ENCODE peak calls at places on chromosomes 2 and 18, in seven cellular contexts. Q is PC-9, A is GM23248, Z is neuronal stem cell, F is K562, X is HepG2, B is A549. P is an unnamed sample.

GRCh38 chr2:118089015-118089800 is 937 bp downstream of the INSIG2 start:
- DNase-seq in Q (peak; percentile 28), A (peak; percentile 82), Z (peak; percentile 14), F (peak; percentile 51), X (peak; percentile 89), B (peak; percentile 13), P (peak; percentile 4)

GRCh38 chr2:28662044-28662443 is 89.6 kb upstream of the PPP1CB start:
- DNase-seq in Q (peak; percentile 69), A (peak; percentile 24), Z (no peak), F (no peak), X (no peak), B (no peak), P (no peak)

GRCh38 chr2:237408280-237408679 is 5.7 kb downstream of the COL6A3 start:
- DNase-seq in Q (no peak), A (peak; percentile 88), Z (no peak), F (no peak), X (no peak), B (no peak), P (no peak)

GRCh38 chr2:210363261-210363660 is 48.3 kb upstream of the MYL1 start:
- DNase-seq in Q (no peak), A (no peak), Z (no peak), F (no peak), X (peak; percentile 21), B (no peak), P (peak; percentile 5)

GRCh38 chr2:114049826-114050225 is 159.9 kb downstream of the ACTR3 start:
- DNase-seq in Q (no peak), A (no peak), Z (no peak), F (no peak), X (no peak), B (no peak), P (no peak)

GRCh38 chr2:70789304-70790078 is 952 bp downstream of the FIGLA start:
- DNase-seq in Q (peak; percentile 44), A (peak; percentile 68), Z (peak; percentile 68), F (peak; percentile 78), X (peak; percentile 58), B (peak; percentile 85), P (peak; percentile 16)

GRCh38 chr18:48555465-48555995 is 16.7 kb downstream of the CTIF start:
- DNase-seq in Q (no peak), A (no peak), Z (no peak), F (no peak), X (no peak), B (no peak), P (no peak)

GRCh38 chr18:11040823-11041712 is 108.3 kb downstream of the PIEZO2 start:
- DNase-seq in Q (peak; percentile 8), A (peak; percentile 72), Z (peak; percentile 54), F (peak; percentile 47), X (peak; percentile 94), B (peak; percentile 13), P (peak; percentile 74)

GRCh38 chr18:5879479-5879882 is 15.8 kb downstream of the TMEM200C start:
- DNase-seq in Q (no peak), A (peak; percentile 69), Z (no peak), F (peak; percentile 26), X (peak; percentile 24), B (no peak), P (peak; percentile 22)

GRCh38 chr2:204282525-204282924 is 262.8 kb upstream of the PARD3B start:
- DNase-seq in Q (no peak), A (no peak), Z (peak; percentile 66), F (no peak), X (peak; percentile 34), B (no peak), P (no peak)

GRCh38 chr2:141341444-141341843 is 789.4 kb downstream of the LRP1B start:
- DNase-seq in Q (no peak), A (peak; percentile 59), Z (no peak), F (no peak), X (no peak), B (no peak), P (no peak)

GRCh38 chr2:150351922-150352321 is 135.5 kb downstream of the RND3 start:
- DNase-seq in Q (no peak), A (no peak), Z (no peak), F (no peak), X (no peak), B (no peak), P (no peak)

GRCh38 chr18:45652703-45653490 is 37.6 kb downstream of the SLC14A2 start:
- DNase-seq in Q (no peak), A (peak; percentile 40), Z (no peak), F (no peak), X (no peak), B (no peak), P (no peak)

GRCh38 chr2:23760746-23761145 is 166.2 kb downstream of the ATAD2B start:
- DNase-seq in Q (no peak), A (peak; percentile 72), Z (no peak), F (no peak), X (peak; percentile 7), B (peak; percentile 10), P (peak; percentile 7)

GRCh38 chr2:171858397-171858958 is 35.6 kb downstream of the SLC25A12 start:
- DNase-seq in Q (no peak), A (no peak), Z (no peak), F (no peak), X (no peak), B (no peak), P (no peak)

GRCh38 chr2:171864357-171864985 is 29.6 kb downstream of the SLC25A12 start:
- DNase-seq in Q (no peak), A (no peak), Z (no peak), F (no peak), X (no peak), B (no peak), P (no peak)

GRCh38 chr2:171862501-171862900 is 31.5 kb downstream of the SLC25A12 start:
- DNase-seq in Q (no peak), A (no peak), Z (no peak), F (no peak), X (no peak), B (no peak), P (no peak)
- H3K4me3 ChIP-seq in Q (no peak overlapping the region), A (no peak overlapping the region), Z (no peak overlapping the region), F (no peak overlapping the region), X (no peak overlapping the region), B (no peak overlapping the region), P (no peak overlapping the region)

GRCh38 chr2:15771124-15771523 is 169.2 kb upstream of the MYCN start:
- DNase-seq in Q (no peak), A (no peak), Z (no peak), F (no peak), X (no peak), B (no peak), P (no peak)
- H3K4me2 ChIP-seq in Q (no peak overlapping the region), A (no peak overlapping the region), Z (no peak overlapping the region), F (no peak overlapping the region), X (no peak overlapping the region), B (no peak overlapping the region), P (no peak overlapping the region)

GRCh38 chr2:200380139-200380561 is 73.7 kb downstream of the SPATS2L start:
- DNase-seq in Q (no peak), A (no peak), Z (no peak), F (peak; percentile 24), X (no peak), B (no peak), P (no peak)
- H3K4me3 ChIP-seq in Q (peak overlapping the region; percentile 59), A (no peak overlapping the region), Z (no peak overlapping the region), F (no peak overlapping the region), X (no peak overlapping the region), B (no peak overlapping the region), P (no peak overlapping the region)

GRCh38 chr18:63890950-63891304 is 3.4 kb downstream of the SERPINB2 start:
- DNase-seq in Q (no peak), A (no peak), Z (no peak), F (peak; percentile 4), X (peak; percentile 51), B (peak; percentile 6), P (no peak)

GRCh38 chr18:63888473-63889190 is 1.1 kb downstream of the SERPINB2 start:
- DNase-seq in Q (no peak), A (peak; percentile 44), Z (no peak), F (no peak), X (no peak), B (no peak), P (no peak)

GRCh38 chr18:63889641-63890040 is 2.1 kb downstream of the SERPINB2 start:
- DNase-seq in Q (no peak), A (no peak), Z (no peak), F (no peak), X (no peak), B (no peak), P (no peak)

GRCh38 chr18:63892544-63892943 is 5.0 kb downstream of the SERPINB2 start:
- DNase-seq in Q (no peak), A (peak; percentile 24), Z (no peak), F (no peak), X (no peak), B (no peak), P (no peak)

GRCh38 chr18:63890226-63890949 is 2.9 kb downstream of the SERPINB2 start:
- DNase-seq in Q (no peak), A (no peak), Z (no peak), F (no peak), X (no peak), B (no peak), P (no peak)
- H3K4me2 ChIP-seq in Q (no peak overlapping the region), A (no peak overlapping the region), Z (no peak overlapping the region), F (no peak overlapping the region), X (no peak overlapping the region), B (no peak overlapping the region), P (no peak overlapping the region)

GRCh38 chr2:207141381-207141780 is 24.4 kb downstream of the KLF7 start:
- DNase-seq in Q (no peak), A (no peak), Z (no peak), F (no peak), X (no peak), B (no peak), P (no peak)

GRCh38 chr2:207143131-207143473 is 22.6 kb downstream of the KLF7 start:
- DNase-seq in Q (no peak), A (no peak), Z (no peak), F (no peak), X (no peak), B (no peak), P (no peak)

GRCh38 chr2:207142461-207142860 is 23.3 kb downstream of the KLF7 start:
- DNase-seq in Q (no peak), A (peak; percentile 57), Z (no peak), F (no peak), X (no peak), B (no peak), P (no peak)

GRCh38 chr2:207143474-207144190 is 22.1 kb downstream of the KLF7 start:
- DNase-seq in Q (no peak), A (peak; percentile 88), Z (no peak), F (no peak), X (no peak), B (no peak), P (no peak)

GRCh38 chr2:207144191-207144795 is 21.5 kb downstream of the KLF7 start:
- DNase-seq in Q (no peak), A (no peak), Z (no peak), F (no peak), X (no peak), B (no peak), P (no peak)
- H3K4me3 ChIP-seq in Q (no peak overlapping the region), A (peak overlapping the region; percentile 63), Z (no peak overlapping the region), F (no peak overlapping the region), X (no peak overlapping the region), B (no peak overlapping the region), P (no peak overlapping the region)

GRCh38 chr2:145108385-145108784 is 588.5 kb upstream of the ZEB2 start:
- DNase-seq in Q (no peak), A (no peak), Z (no peak), F (no peak), X (peak; percentile 5), B (no peak), P (no peak)
- H3K4me2 ChIP-seq in Q (no peak overlapping the region), A (no peak overlapping the region), Z (no peak overlapping the region), F (no peak overlapping the region), X (peak overlapping the region; percentile 34), B (peak overlapping the region; percentile 29), P (no peak overlapping the region)

P was measured in OCI-LY7.